ENCODE peak calls at places on chromosome 6, in nine cellular contexts. One of them, this sample, is unnamed.

GRCh38 chr6:98041921-98042320 is 758.9 kb upstream of the MMS22L start:
- DNase-seq in naive thymus-derived CD8-positive, alpha-beta T cell: no peak
- DNase-seq in NCI-H2081: peak
- DNase-seq in Right ventricle myocardium superior: no peak
- DNase-seq in H7: no peak
- DNase-seq in NCI-H524: no peak
- DNase-seq in stimulated activated CD4-positive, alpha-beta T cell treated with anti-CD3 and anti-CD28 coated beads, Interleukin-15, amount 100 ng/mL, for 1 hour: no peak
- DNase-seq in heart right ventricle: no peak
- DNase-seq in amygdala: no peak
- DNase-seq in this sample: no peak

GRCh38 chr6:156828280-156828703 is 51.1 kb downstream of the ARID1B start:
- DNase-seq in NCI-H2081: no peak
- DNase-seq in NCI-H524: peak
- DNase-seq in amygdala: no peak
- DNase-seq in heart right ventricle: no peak
- DNase-seq in Right ventricle myocardium superior: peak
- DNase-seq in stimulated activated CD4-positive, alpha-beta T cell treated with anti-CD3 and anti-CD28 coated beads, Interleukin-15, amount 100 ng/mL, for 1 hour: no peak
- DNase-seq in H7: no peak
- DNase-seq in naive thymus-derived CD8-positive, alpha-beta T cell: no peak
- DNase-seq in this sample: no peak

GRCh38 chr6:73032586-73032985 is 192.7 kb downstream of the KHDC1L start:
- DNase-seq in Right ventricle myocardium superior: no peak
- DNase-seq in NCI-H524: no peak
- DNase-seq in NCI-H2081: no peak
- DNase-seq in amygdala: no peak
- DNase-seq in heart right ventricle: no peak
- DNase-seq in stimulated activated CD4-positive, alpha-beta T cell treated with anti-CD3 and anti-CD28 coated beads, Interleukin-15, amount 100 ng/mL, for 1 hour: no peak
- DNase-seq in naive thymus-derived CD8-positive, alpha-beta T cell: no peak
- DNase-seq in H7: no peak
- DNase-seq in this sample: no peak

GRCh38 chr6:34536251-34536958 is 19.7 kb downstream of the SPDEF start:
- DNase-seq in NCI-H2081: peak
- DNase-seq in naive thymus-derived CD8-positive, alpha-beta T cell: no peak
- DNase-seq in NCI-H524: peak
- DNase-seq in heart right ventricle: no peak
- DNase-seq in amygdala: no peak
- DNase-seq in H7: peak
- DNase-seq in stimulated activated CD4-positive, alpha-beta T cell treated with anti-CD3 and anti-CD28 coated beads, Interleukin-15, amount 100 ng/mL, for 1 hour: no peak
- DNase-seq in Right ventricle myocardium superior: no peak
- DNase-seq in this sample: no peak

GRCh38 chr6:115551510-115551909 is 509.2 kb downstream of the FRK start:
- DNase-seq in stimulated activated CD4-positive, alpha-beta T cell treated with anti-CD3 and anti-CD28 coated beads, Interleukin-15, amount 100 ng/mL, for 1 hour: no peak
- DNase-seq in NCI-H2081: peak
- DNase-seq in naive thymus-derived CD8-positive, alpha-beta T cell: no peak
- DNase-seq in NCI-H524: no peak
- DNase-seq in amygdala: no peak
- DNase-seq in H7: no peak
- DNase-seq in Right ventricle myocardium superior: no peak
- DNase-seq in heart right ventricle: no peak
- DNase-seq in this sample: no peak

GRCh38 chr6:135129139-135129867 is 51.8 kb upstream of the MYB start:
- DNase-seq in Right ventricle myocardium superior: no peak
- DNase-seq in naive thymus-derived CD8-positive, alpha-beta T cell: no peak
- DNase-seq in stimulated activated CD4-positive, alpha-beta T cell treated with anti-CD3 and anti-CD28 coated beads, Interleukin-15, amount 100 ng/mL, for 1 hour: no peak
- DNase-seq in NCI-H2081: no peak
- DNase-seq in H7: no peak
- DNase-seq in heart right ventricle: no peak
- DNase-seq in NCI-H524: no peak
- DNase-seq in amygdala: no peak
- DNase-seq in this sample: no peak

GRCh38 chr6:115577270-115577669 is 483.4 kb downstream of the FRK start:
- DNase-seq in NCI-H524: no peak
- DNase-seq in NCI-H2081: no peak
- DNase-seq in H7: no peak
- DNase-seq in heart right ventricle: no peak
- DNase-seq in stimulated activated CD4-positive, alpha-beta T cell treated with anti-CD3 and anti-CD28 coated beads, Interleukin-15, amount 100 ng/mL, for 1 hour: no peak
- DNase-seq in amygdala: no peak
- DNase-seq in Right ventricle myocardium superior: no peak
- DNase-seq in naive thymus-derived CD8-positive, alpha-beta T cell: no peak
- DNase-seq in this sample: no peak

GRCh38 chr6:109296971-109297372 is 85.3 kb downstream of the CD164 start:
- DNase-seq in NCI-H524: no peak
- DNase-seq in amygdala: no peak
- DNase-seq in stimulated activated CD4-positive, alpha-beta T cell treated with anti-CD3 and anti-CD28 coated beads, Interleukin-15, amount 100 ng/mL, for 1 hour: no peak
- DNase-seq in Right ventricle myocardium superior: no peak
- DNase-seq in heart right ventricle: no peak
- DNase-seq in naive thymus-derived CD8-positive, alpha-beta T cell: no peak
- DNase-seq in H7: no peak
- DNase-seq in NCI-H2081: no peak
- DNase-seq in this sample: no peak

GRCh38 chr6:64776359-64776758 is 930.7 kb downstream of the EYS start:
- DNase-seq in NCI-H524: no peak
- DNase-seq in heart right ventricle: no peak
- DNase-seq in H7: no peak
- DNase-seq in NCI-H2081: no peak
- DNase-seq in Right ventricle myocardium superior: no peak
- DNase-seq in stimulated activated CD4-positive, alpha-beta T cell treated with anti-CD3 and anti-CD28 coated beads, Interleukin-15, amount 100 ng/mL, for 1 hour: no peak
- DNase-seq in amygdala: no peak
- DNase-seq in naive thymus-derived CD8-positive, alpha-beta T cell: no peak
- DNase-seq in this sample: no peak

GRCh38 chr6:97465877-97466710 is 183.1 kb upstream of the MMS22L start:
- DNase-seq in heart right ventricle: no peak
- DNase-seq in naive thymus-derived CD8-positive, alpha-beta T cell: no peak
- DNase-seq in H7: peak
- DNase-seq in Right ventricle myocardium superior: no peak
- DNase-seq in NCI-H524: no peak
- DNase-seq in amygdala: no peak
- DNase-seq in NCI-H2081: no peak
- DNase-seq in stimulated activated CD4-positive, alpha-beta T cell treated with anti-CD3 and anti-CD28 coated beads, Interleukin-15, amount 100 ng/mL, for 1 hour: no peak
- DNase-seq in this sample: no peak

GRCh38 chr6:168179702-168180382 is 100.8 kb upstream of the FRMD1 start:
- DNase-seq in NCI-H524: no peak
- DNase-seq in amygdala: no peak
- DNase-seq in naive thymus-derived CD8-positive, alpha-beta T cell: no peak
- DNase-seq in heart right ventricle: no peak
- DNase-seq in stimulated activated CD4-positive, alpha-beta T cell treated with anti-CD3 and anti-CD28 coated beads, Interleukin-15, amount 100 ng/mL, for 1 hour: no peak
- DNase-seq in H7: peak
- DNase-seq in Right ventricle myocardium superior: no peak
- DNase-seq in NCI-H2081: no peak
- DNase-seq in this sample: no peak

GRCh38 chr6:18441253-18441979 is 54.3 kb downstream of the RNF144B start:
- DNase-seq in heart right ventricle: no peak
- DNase-seq in NCI-H2081: no peak
- DNase-seq in amygdala: no peak
- DNase-seq in stimulated activated CD4-positive, alpha-beta T cell treated with anti-CD3 and anti-CD28 coated beads, Interleukin-15, amount 100 ng/mL, for 1 hour: no peak
- DNase-seq in Right ventricle myocardium superior: no peak
- DNase-seq in H7: no peak
- DNase-seq in NCI-H524: no peak
- DNase-seq in naive thymus-derived CD8-positive, alpha-beta T cell: no peak
- DNase-seq in this sample: no peak

GRCh38 chr6:150312395-150312794 is 56.4 kb upstream of the IYD start:
- DNase-seq in NCI-H2081: no peak
- DNase-seq in naive thymus-derived CD8-positive, alpha-beta T cell: no peak
- DNase-seq in H7: no peak
- DNase-seq in Right ventricle myocardium superior: no peak
- DNase-seq in amygdala: no peak
- DNase-seq in NCI-H524: no peak
- DNase-seq in heart right ventricle: no peak
- DNase-seq in stimulated activated CD4-positive, alpha-beta T cell treated with anti-CD3 and anti-CD28 coated beads, Interleukin-15, amount 100 ng/mL, for 1 hour: no peak
- DNase-seq in this sample: no peak

GRCh38 chr6:104887350-104887749 is 27.6 kb upstream of the HACE1 start:
- DNase-seq in stimulated activated CD4-positive, alpha-beta T cell treated with anti-CD3 and anti-CD28 coated beads, Interleukin-15, amount 100 ng/mL, for 1 hour: no peak
- DNase-seq in NCI-H524: no peak
- DNase-seq in amygdala: no peak
- DNase-seq in H7: peak
- DNase-seq in Right ventricle myocardium superior: no peak
- DNase-seq in NCI-H2081: no peak
- DNase-seq in heart right ventricle: no peak
- DNase-seq in naive thymus-derived CD8-positive, alpha-beta T cell: no peak
- DNase-seq in this sample: no peak

GRCh38 chr6:157188213-157188612 is 135.1 kb downstream of the TMEM242 start:
- DNase-seq in Right ventricle myocardium superior: no peak
- DNase-seq in H7: no peak
- DNase-seq in NCI-H2081: no peak
- DNase-seq in naive thymus-derived CD8-positive, alpha-beta T cell: no peak
- DNase-seq in amygdala: no peak
- DNase-seq in NCI-H524: no peak
- DNase-seq in heart right ventricle: no peak
- DNase-seq in stimulated activated CD4-positive, alpha-beta T cell treated with anti-CD3 and anti-CD28 coated beads, Interleukin-15, amount 100 ng/mL, for 1 hour: no peak
- DNase-seq in this sample: no peak

GRCh38 chr6:55974688-55975087 is 99.3 kb upstream of the BMP5 start:
- DNase-seq in heart right ventricle: no peak
- DNase-seq in NCI-H2081: no peak
- DNase-seq in amygdala: no peak
- DNase-seq in H7: no peak
- DNase-seq in Right ventricle myocardium superior: no peak
- DNase-seq in naive thymus-derived CD8-positive, alpha-beta T cell: no peak
- DNase-seq in NCI-H524: no peak
- DNase-seq in stimulated activated CD4-positive, alpha-beta T cell treated with anti-CD3 and anti-CD28 coated beads, Interleukin-15, amount 100 ng/mL, for 1 hour: no peak
- DNase-seq in this sample: no peak

GRCh38 chr6:152054441-152054840 is 247.0 kb downstream of the ESR1 start:
- DNase-seq in NCI-H2081: no peak
- DNase-seq in Right ventricle myocardium superior: no peak
- DNase-seq in NCI-H524: no peak
- DNase-seq in heart right ventricle: no peak
- DNase-seq in naive thymus-derived CD8-positive, alpha-beta T cell: no peak
- DNase-seq in H7: no peak
- DNase-seq in stimulated activated CD4-positive, alpha-beta T cell treated with anti-CD3 and anti-CD28 coated beads, Interleukin-15, amount 100 ng/mL, for 1 hour: no peak
- DNase-seq in amygdala: no peak
- DNase-seq in this sample: no peak